ENCODE peak calls at places on chromosome 19, in eight cellular contexts. Y, G, B, C, Z, S, X and K are unnamed samples.

GRCh38 chr19:2511570-2511969 is 35.6 kb downstream of the GADD45B start:
- ATAC-seq in C (no peak), S (no peak), G (no peak), Y (no peak), Z (no peak), X (no peak), B (peak), K (peak)

GRCh38 chr19:10422846-10423245 is 2.5 kb downstream of the PDE4A start:
- ATAC-seq in X (no peak), B (no peak), Z (no peak), Y (no peak), G (no peak), S (no peak), C (no peak), K (no peak)

GRCh38 chr19:17220207-17220758 is 5.1 kb downstream of the USE1 start:
- ATAC-seq in G (no peak), C (no peak), B (no peak), S (no peak), X (no peak), Y (peak), Z (no peak), K (peak)

GRCh38 chr19:41298327-41298964 is 11.5 kb upstream of the CCDC97 start:
- ATAC-seq in Z (no peak), G (peak), S (peak), Y (peak), X (peak), B (peak), C (peak), K (no peak)

GRCh38 chr19:33248954-33249613 is 23.4 kb upstream of the SLC7A10 start:
- ATAC-seq in G (peak), S (peak), Z (peak), C (no peak), Y (peak), B (peak), X (peak), K (peak)

GRCh38 chr19:29793116-29793727 is 18.6 kb upstream of the CCNE1 start:
- ATAC-seq in C (no peak), X (no peak), Z (no peak), S (no peak), G (no peak), B (no peak), Y (no peak), K (no peak)

GRCh38 chr19:583198-583967 is 6.3 kb upstream of the HCN2 start:
- ATAC-seq in Z (no peak), G (no peak), X (no peak), S (no peak), Y (no peak), C (no peak), B (no peak), K (no peak)

GRCh38 chr19:7069904-7070226 is 362 bp downstream of the ZNF557 start:
- ATAC-seq in S (peak), B (no peak), Y (peak), C (peak), G (peak), X (no peak), Z (peak), K (peak)

GRCh38 chr19:41553804-41554203 is 22.2 kb upstream of the CEACAM21 start:
- ATAC-seq in S (no peak), X (no peak), B (no peak), Z (no peak), G (no peak), C (no peak), Y (no peak), K (no peak)

GRCh38 chr19:362154-362553 is 17.6 kb upstream of the MIER2 start:
- ATAC-seq in C (no peak), Z (no peak), B (no peak), X (no peak), S (no peak), Y (no peak), G (no peak), K (no peak)

GRCh38 chr19:40210919-40211318 is 7.3 kb downstream of the TTC9B start:
- ATAC-seq in X (no peak), C (no peak), B (no peak), Z (no peak), Y (no peak), G (no peak), S (no peak), K (no peak)

GRCh38 chr19:16234552-16235445 is 37.1 kb downstream of the AP1M1 start:
- ATAC-seq in S (no peak), C (no peak), B (no peak), Z (no peak), X (no peak), G (no peak), Y (no peak), K (no peak)

GRCh38 chr19:10091370-10091687 is 5.2 kb downstream of the SHFL start:
- ATAC-seq in C (no peak), Z (no peak), G (no peak), Y (no peak), X (no peak), B (no peak), S (no peak), K (no peak)

GRCh38 chr19:42178791-42179500 is 38.5 kb downstream of the DEDD2 start:
- ATAC-seq in S (no peak), G (no peak), Z (peak), X (no peak), C (peak), Y (no peak), B (no peak), K (no peak)

GRCh38 chr19:57192993-57193392 is 1.7 kb downstream of the ZNF264 start:
- ATAC-seq in Y (no peak), G (no peak), B (no peak), Z (peak), C (no peak), S (no peak), X (no peak), K (no peak)

GRCh38 chr19:11106477-11106876 is 17.2 kb downstream of the LDLR start:
- ATAC-seq in G (peak), Z (no peak), C (no peak), X (no peak), Y (no peak), S (no peak), B (peak), K (no peak)